ENCODE peak calls at places on chromosomes 16 and 17, in nine cellular contexts. E is activated CD4-positive, alpha-beta T cell treated with anti-CD3 and anti-CD28 coated beads, Interleukin-2, amount 10 ng/mL, durations not matched to agents 7 days and 5 days; L is activated CD8-positive, alpha-beta memory T cell treated with anti-CD3 and anti-CD28 coated beads, Interleukin-2, amount 50 U/mL, for 48 hours; P is AG09309; R is GM12891; M is spleen; W is NCI-H1436; T is germinal center; U is RCC 7860. N is an unnamed sample.
A peak's percentile ranks its signal among the peaks of the same experiment; 100 is the strongest.

GRCh38 chr17:29124931-29125270 is 55.3 kb downstream of the MYO18A start:
- DNase-seq in R (no peak), W (no peak), M (no peak), E (no peak), L (no peak), T (no peak), P (no peak), U (no peak), N (no peak)

GRCh38 chr17:64607862-64608565 is 54.1 kb downstream of the SMURF2 start:
- DNase-seq in E (no peak), L (no peak), T (no peak), R (no peak), U (no peak), M (no peak), W (no peak), P (no peak), N (no peak)

GRCh38 chr16:30948956-30949654 is at the start of gene ORAI3:
- DNase-seq in L (peak; percentile 76), U (peak; percentile 36), E (peak; percentile 53), M (peak; percentile 97), R (peak; percentile 78), W (no peak), P (no peak), T (peak; percentile 72), N (no peak)

GRCh38 chr16:73730496-73731090 is 566.0 kb upstream of the PSMD7 start:
- DNase-seq in L (no peak), W (no peak), R (no peak), P (no peak), E (no peak), U (no peak), M (no peak), T (no peak), N (no peak)

GRCh38 chr17:79108232-79108850 is 33.7 kb downstream of the ENGASE start:
- DNase-seq in U (no peak), E (no peak), P (no peak), M (no peak), T (no peak), L (no peak), R (no peak), W (no peak), N (no peak)

GRCh38 chr16:15777533-15778203 is 79.2 kb downstream of the MYH11 start:
- DNase-seq in E (peak; percentile 8), R (peak; percentile 25), U (peak; percentile 27), T (peak; percentile 17), M (peak; percentile 13), P (no peak), L (no peak), W (peak; percentile 6), N (no peak)

GRCh38 chr16:68281368-68282063 is 17.2 kb downstream of the SLC7A6 start:
- DNase-seq in P (no peak), R (no peak), M (no peak), T (no peak), L (no peak), W (no peak), U (no peak), E (peak; percentile 49), N (no peak)

GRCh38 chr16:85395207-85395912 is 217.8 kb upstream of the GSE1 start:
- DNase-seq in L (no peak), M (peak; percentile 71), T (no peak), R (peak; percentile 54), U (peak; percentile 96), W (peak; percentile 80), P (peak; percentile 97), E (no peak), N (peak; percentile 95)

GRCh38 chr16:84040823-84041391 is 1.7 kb downstream of the SLC38A8 start:
- DNase-seq in L (no peak), P (peak; percentile 63), R (no peak), U (no peak), W (no peak), E (no peak), M (peak; percentile 52), T (no peak), N (peak; percentile 45)

GRCh38 chr16:81832801-81833547 is 53.9 kb downstream of the PLCG2 start:
- DNase-seq in M (no peak), T (no peak), L (no peak), R (no peak), U (no peak), W (no peak), P (no peak), E (no peak), N (no peak)

GRCh38 chr17:38704645-38705522 is at the start of gene MLLT6:
- DNase-seq in M (peak; percentile 95), U (peak; percentile 68), T (peak; percentile 86), E (peak; percentile 82), P (no peak), R (no peak), L (peak; percentile 84), W (peak; percentile 81), N (no peak)

GRCh38 chr16:81349608-81350305 is 35.0 kb downstream of the GAN start:
- DNase-seq in T (no peak), L (no peak), R (no peak), M (no peak), P (no peak), U (no peak), W (no peak), E (no peak), N (no peak)

GRCh38 chr17:74919440-74920305 is 3.4 kb downstream of the USH1G start:
- DNase-seq in P (no peak), E (no peak), L (no peak), W (no peak), T (no peak), U (no peak), R (no peak), M (no peak), N (no peak)

GRCh38 chr17:78674595-78675315 is 97.6 kb upstream of the DNAH17 start:
- DNase-seq in M (peak; percentile 64), R (no peak), W (no peak), L (no peak), P (no peak), T (no peak), E (no peak), U (no peak), N (no peak)

GRCh38 chr16:83338941-83339340 is 468.8 kb upstream of the HSBP1 start:
- DNase-seq in P (no peak), L (no peak), R (no peak), W (no peak), U (no peak), E (no peak), T (no peak), M (no peak), N (no peak)

GRCh38 chr16:4409081-4409932 is 7.1 kb downstream of the CORO7 start:
- DNase-seq in U (no peak), M (peak; percentile 71), P (no peak), R (no peak), L (no peak), W (no peak), T (no peak), E (no peak), N (no peak)

GRCh38 chr16:47477680-47478079 is 16.5 kb downstream of the PHKB start:
- DNase-seq in R (no peak), W (no peak), P (no peak), U (no peak), M (no peak), T (no peak), E (no peak), L (no peak), N (no peak)

GRCh38 chr16:11034481-11034931 is 90.1 kb downstream of the CLEC16A start:
- DNase-seq in P (no peak), R (no peak), U (no peak), W (no peak), M (no peak), E (no peak), L (no peak), T (no peak), N (no peak)

GRCh38 chr17:74923538-74924249 is 379 bp upstream of the OTOP2 start:
- DNase-seq in U (no peak), W (peak; percentile 49), L (peak; percentile 96), E (peak; percentile 71), R (peak; percentile 94), P (no peak), M (peak; percentile 94), T (peak; percentile 81), N (no peak)

GRCh38 chr16:85029413-85029794 is 1.8 kb downstream of the KIAA0513 start:
- DNase-seq in T (no peak), L (no peak), M (no peak), U (no peak), R (peak; percentile 47), E (peak; percentile 64), P (no peak), W (no peak), N (no peak)

GRCh38 chr16:16025214-16025968 is 76.0 kb downstream of the ABCC1 start:
- DNase-seq in M (no peak), R (peak; percentile 50), L (peak; percentile 74), U (peak; percentile 60), W (no peak), E (peak; percentile 20), T (no peak), P (peak; percentile 75), N (peak; percentile 78)

GRCh38 chr17:49887744-49888360 is 40.0 kb upstream of the TAC4 start:
- DNase-seq in W (no peak), U (no peak), T (no peak), E (no peak), P (no peak), M (no peak), R (no peak), L (no peak), N (no peak)

GRCh38 chr17:30996481-30996880 is 25.6 kb downstream of the RNF135 start:
- DNase-seq in L (no peak), T (no peak), R (no peak), E (no peak), U (peak; percentile 46), P (no peak), W (no peak), M (no peak), N (no peak)

GRCh38 chr16:2339521-2340484 is 725 bp downstream of the ABCA3 start:
- DNase-seq in M (peak; percentile 85), L (peak; percentile 76), W (peak; percentile 39), P (no peak), T (peak; percentile 53), U (no peak), R (peak; percentile 49), E (peak; percentile 40), N (no peak)

GRCh38 chr17:34300652-34301390 is 15.3 kb downstream of the CCL11 start:
- DNase-seq in L (no peak), U (peak; percentile 49), W (no peak), T (no peak), R (no peak), P (no peak), E (no peak), M (no peak), N (no peak)

GRCh38 chr16:21116148-21116693 is 34.4 kb downstream of the DNAH3 start:
- DNase-seq in W (no peak), T (no peak), U (no peak), L (no peak), M (no peak), E (no peak), R (no peak), P (no peak), N (no peak)

GRCh38 chr16:21159281-21159951 is 942 bp downstream of the LDAF1 start:
- DNase-seq in U (no peak), T (peak; percentile 38), R (peak; percentile 25), P (no peak), L (peak; percentile 55), W (no peak), M (peak; percentile 84), E (no peak), N (no peak)

GRCh38 chr16:20798364-20798763 is 7.9 kb downstream of the ERI2 start:
- DNase-seq in U (no peak), T (no peak), P (no peak), E (no peak), W (no peak), M (no peak), R (no peak), L (no peak), N (no peak)

N was measured in GM04503.